ENCODE peak calls at places on chromosome 6, in four cellular contexts. X is heart right ventricle; Z is CD8-positive, alpha-beta memory T cell; I is osteoblast. H is an unnamed sample. For H3K4me1, the result is how much of the 10 kb centered on the place peaks cover.

GRCh38 chr6:116579143-116579542 is 7.8 kb downstream of the RWDD1 start:
- DNase-seq in X (no peak), I (no peak), Z (no peak), H (no peak)

GRCh38 chr6:17957488-17957887 is 29.9 kb downstream of the KIF13A start:
- DNase-seq in Z (no peak), X (no peak), I (no peak), H (no peak)

GRCh38 chr6:13814938-13815575 is 700 bp upstream of the MCUR1 start:
- DNase-seq in I (peak), Z (no peak), X (no peak), H (no peak)

GRCh38 chr6:57013501-57013900 is 33.0 kb upstream of the KIAA1586 start:
- DNase-seq in Z (no peak), I (peak), X (no peak), H (no peak)

GRCh38 chr6:134584809-134585528 is 267.1 kb upstream of the SGK1 start:
- DNase-seq in X (no peak), Z (no peak), I (no peak), H (no peak)

GRCh38 chr6:13105139-13105538 is 223.2 kb downstream of the TBC1D7 start:
- DNase-seq in Z (no peak), X (no peak), I (no peak), H (no peak)

GRCh38 chr6:129340983-129341382 is 369.0 kb downstream of the ARHGAP18 start:
- DNase-seq in Z (no peak), X (no peak), I (peak), H (no peak)

GRCh38 chr6:117317261-117317660 is 51.9 kb downstream of the VGLL2 start:
- DNase-seq in I (no peak), X (no peak), Z (no peak), H (no peak)

GRCh38 chr6:116251568-116252384 is 2.1 kb downstream of the TSPYL4 start:
- DNase-seq in I (no peak), Z (no peak), X (no peak), H (no peak)

GRCh38 chr6:135743476-135743875 is 108.0 kb upstream of the PDE7B start:
- DNase-seq in I (no peak), X (no peak), Z (no peak), H (no peak)

GRCh38 chr6:6694825-6695710 is 106.5 kb downstream of the LY86 start:
- DNase-seq in Z (no peak), X (peak), I (no peak), H (no peak)
- H3K4me1 ChIP-seq in Z (under half), X (half or more), I (under half), H (under half)

GRCh38 chr6:110826236-110827129 is 11.2 kb upstream of the CDK19 start:
- DNase-seq in Z (no peak), X (no peak), I (no peak), H (no peak)
- H3K27ac ChIP-seq in Z (no peak), X (no peak), I (no peak), H (no peak)

GRCh38 chr6:156765117-156765516 is 12.1 kb upstream of the ARID1B start:
- DNase-seq in X (no peak), I (no peak), Z (no peak), H (no peak)
- H3K4me1 ChIP-seq in X (under half), I (under half), Z (under half), H (under half)

GRCh38 chr6:39847216-39847615 is 55.0 kb downstream of the DAAM2 start:
- DNase-seq in I (no peak), X (peak), Z (no peak), H (peak)

GRCh38 chr6:39849764-39850163 is 57.6 kb downstream of the DAAM2 start:
- DNase-seq in Z (no peak), I (no peak), X (no peak), H (no peak)

GRCh38 chr6:39850897-39851296 is 58.7 kb downstream of the DAAM2 start:
- DNase-seq in X (no peak), I (no peak), Z (no peak), H (no peak)

GRCh38 chr6:39849228-39849627 is 57.1 kb downstream of the DAAM2 start:
- DNase-seq in Z (no peak), I (no peak), X (no peak), H (no peak)

GRCh38 chr6:39848171-39848570 is 56.0 kb downstream of the DAAM2 start:
- DNase-seq in Z (no peak), X (no peak), I (no peak), H (no peak)
- H3K27ac ChIP-seq in Z (no peak), X (peak), I (no peak), H (no peak)

H was measured in pancreas.